ENCODE peak calls at places on chromosomes 3 and 15, in nine cellular contexts. Z, E, L, I, C, D, W, S and U are unnamed samples. For H3K27me3, the result is how much of the 10 kb centered on the place peaks cover.

GRCh38 chr3:141093971-141094401 is 42.8 kb downstream of the SPSB4 start:
- DNase-seq in I (no peak), D (no peak), C (no peak), W (peak), S (no peak), E (no peak), Z (peak), L (no peak), U (no peak)

GRCh38 chr3:187368251-187368733 is at the start of gene RTP4:
- DNase-seq in E (no peak), I (no peak), Z (no peak), L (no peak), D (peak), S (no peak), W (no peak), C (no peak), U (peak)

GRCh38 chr3:111998661-111999641 is at the start of gene TAGLN3:
- DNase-seq in I (peak), D (no peak), E (peak), S (no peak), L (no peak), W (no peak), Z (no peak), C (no peak), U (peak)

GRCh38 chr15:75195766-75196241 is 5.9 kb upstream of the C15orf39 start:
- DNase-seq in L (no peak), D (no peak), I (no peak), Z (no peak), S (no peak), C (no peak), W (peak), E (peak), U (no peak)

GRCh38 chr3:50261505-50261904 is 7.4 kb upstream of the SEMA3B start:
- DNase-seq in Z (no peak), I (no peak), S (no peak), D (no peak), E (no peak), C (no peak), W (no peak), L (no peak), U (no peak)

GRCh38 chr15:56933420-56934210 is 15.2 kb downstream of the TCF12 start:
- DNase-seq in L (no peak), W (no peak), D (no peak), S (no peak), E (no peak), Z (no peak), I (no peak), C (no peak), U (no peak)

GRCh38 chr15:74956648-74957300 is at the start of gene RPP25:
- DNase-seq in Z (peak), C (no peak), E (peak), S (peak), L (peak), W (peak), D (peak), I (peak), U (peak)

GRCh38 chr3:130779031-130779430 is 32.4 kb upstream of the PIK3R4 start:
- DNase-seq in C (no peak), I (no peak), E (no peak), Z (no peak), S (no peak), W (no peak), L (no peak), D (no peak), U (no peak)

GRCh38 chr15:74992619-74993018 is 2.7 kb upstream of the SCAMP5 start:
- DNase-seq in C (no peak), S (no peak), L (no peak), I (no peak), W (no peak), Z (no peak), E (no peak), D (no peak), U (no peak)

GRCh38 chr15:39230205-39230916 is 350.5 kb upstream of the THBS1 start:
- DNase-seq in I (peak), C (no peak), S (no peak), L (no peak), D (no peak), Z (no peak), E (no peak), W (no peak), U (peak)

GRCh38 chr3:156416846-156417581 is 137.9 kb downstream of the SSR3 start:
- DNase-seq in L (no peak), W (no peak), C (no peak), I (no peak), Z (no peak), D (no peak), E (no peak), S (no peak), U (no peak)

GRCh38 chr15:57527382-57528091 is 64.2 kb upstream of the MYZAP start:
- DNase-seq in L (no peak), E (peak), Z (no peak), C (peak), D (peak), W (no peak), I (peak), S (no peak), U (peak)

GRCh38 chr3:187247398-187247797 is 44.1 kb downstream of the MASP1 start:
- DNase-seq in I (no peak), Z (no peak), W (no peak), E (no peak), C (no peak), L (no peak), S (no peak), D (no peak), U (no peak)

GRCh38 chr3:122493296-122493695 is 21.4 kb downstream of the KPNA1 start:
- DNase-seq in S (no peak), E (no peak), Z (no peak), L (no peak), D (no peak), I (no peak), C (no peak), W (no peak), U (peak)

GRCh38 chr3:111695584-111696213 is 100.6 kb upstream of the ZBED2 start:
- DNase-seq in E (no peak), D (no peak), L (no peak), S (no peak), C (peak), I (no peak), Z (no peak), W (no peak), U (peak)

GRCh38 chr15:64023215-64023614 is 23.1 kb downstream of the DAPK2 start:
- DNase-seq in I (no peak), S (no peak), E (no peak), Z (no peak), D (no peak), L (no peak), C (no peak), W (no peak), U (no peak)

GRCh38 chr15:23387791-23388190 is 33.2 kb downstream of the GOLGA8S start:
- DNase-seq in C (no peak), S (no peak), I (no peak), Z (no peak), L (no peak), W (no peak), E (no peak), D (no peak), U (no peak)

GRCh38 chr15:41894791-41895463 is 1.1 kb upstream of the SPTBN5 start:
- DNase-seq in E (no peak), C (no peak), L (peak), W (peak), S (peak), D (peak), I (peak), Z (peak), U (peak)

GRCh38 chr3:127342735-127343134 is 54.9 kb upstream of the PRR20G start:
- DNase-seq in E (peak), W (no peak), C (no peak), Z (no peak), I (peak), S (no peak), D (no peak), L (no peak), U (no peak)

GRCh38 chr3:122298239-122298638 is 26.8 kb upstream of the CSTA start:
- DNase-seq in Z (no peak), C (no peak), S (no peak), D (peak), L (no peak), W (no peak), E (no peak), I (no peak), U (no peak)

GRCh38 chr15:52171386-52171785 is 19.8 kb downstream of the GNB5 start:
- DNase-seq in Z (no peak), W (no peak), L (no peak), E (no peak), D (peak), S (no peak), I (no peak), C (no peak), U (no peak)

GRCh38 chr3:42803800-42804112 is 534 bp downstream of the HIGD1A start:
- DNase-seq in Z (no peak), I (peak), D (peak), C (no peak), S (no peak), W (peak), L (peak), E (peak), U (no peak)

GRCh38 chr15:87753539-87753938 is 503.0 kb downstream of the NTRK3 start:
- DNase-seq in I (peak), E (no peak), L (no peak), S (no peak), Z (no peak), D (no peak), C (no peak), W (no peak), U (no peak)

GRCh38 chr15:67244966-67245478 is 9.4 kb downstream of the AAGAB start:
- DNase-seq in W (no peak), C (no peak), S (no peak), D (no peak), Z (no peak), E (no peak), L (no peak), I (no peak), U (no peak)

GRCh38 chr15:66841953-66842681 is 140.1 kb downstream of the SMAD6 start:
- DNase-seq in W (peak), C (peak), S (peak), Z (peak), D (no peak), E (peak), I (peak), L (peak), U (peak)

GRCh38 chr15:96354731-96355560 is 24.4 kb downstream of the NR2F2 start:
- DNase-seq in I (no peak), W (no peak), E (peak), C (no peak), L (no peak), D (no peak), S (no peak), Z (no peak), U (peak)

GRCh38 chr15:48096813-48097212 is 24.0 kb upstream of the SLC24A5 start:
- DNase-seq in C (peak), D (no peak), L (no peak), E (no peak), W (no peak), Z (no peak), I (no peak), S (no peak), U (peak)

GRCh38 chr3:183513046-183513706 is 42.3 kb downstream of the KLHL6 start:
- DNase-seq in C (no peak), E (no peak), L (no peak), D (peak), Z (no peak), I (no peak), W (no peak), S (no peak), U (no peak)

GRCh38 chr15:85689729-85690128 is 105.0 kb downstream of the KLHL25 start:
- DNase-seq in Z (no peak), W (no peak), L (peak), S (no peak), E (peak), C (peak), D (peak), I (peak), U (no peak)

GRCh38 chr3:29152379-29152778 is 128.5 kb upstream of the RBMS3 start:
- DNase-seq in E (peak), S (no peak), Z (no peak), C (no peak), W (no peak), I (peak), L (no peak), D (no peak), U (no peak)

GRCh38 chr3:56251343-56251945 is 216.8 kb downstream of the ERC2 start:
- DNase-seq in W (no peak), I (peak), D (peak), Z (no peak), C (peak), L (no peak), E (peak), S (no peak), U (peak)

GRCh38 chr3:16067837-16068471 is 106.5 kb upstream of the GALNT15 start:
- DNase-seq in Z (no peak), C (no peak), D (no peak), E (no peak), S (no peak), W (no peak), L (no peak), I (no peak), U (no peak)

GRCh38 chr15:63426552-63426951 is 44.9 kb upstream of the CA12 start:
- DNase-seq in W (no peak), E (no peak), L (no peak), S (no peak), Z (no peak), C (no peak), D (no peak), I (no peak), U (no peak)

GRCh38 chr3:133901083-133901482 is 5.4 kb upstream of the RAB6B start:
- DNase-seq in W (no peak), Z (no peak), L (no peak), I (peak), E (no peak), S (no peak), C (no peak), D (no peak), U (no peak)

GRCh38 chr3:133895208-133896001 is at the start of gene RAB6B:
- DNase-seq in L (peak), Z (peak), S (no peak), W (peak), E (peak), I (peak), C (no peak), D (no peak), U (peak)

GRCh38 chr3:133897547-133897946 is 1.9 kb upstream of the RAB6B start:
- DNase-seq in L (no peak), I (no peak), W (no peak), Z (no peak), D (no peak), E (no peak), C (no peak), S (no peak), U (peak)

GRCh38 chr3:133896002-133896761 is 500 bp upstream of the RAB6B start:
- DNase-seq in W (no peak), C (no peak), D (no peak), Z (no peak), E (peak), S (no peak), L (peak), I (peak), U (peak)

DNA sequence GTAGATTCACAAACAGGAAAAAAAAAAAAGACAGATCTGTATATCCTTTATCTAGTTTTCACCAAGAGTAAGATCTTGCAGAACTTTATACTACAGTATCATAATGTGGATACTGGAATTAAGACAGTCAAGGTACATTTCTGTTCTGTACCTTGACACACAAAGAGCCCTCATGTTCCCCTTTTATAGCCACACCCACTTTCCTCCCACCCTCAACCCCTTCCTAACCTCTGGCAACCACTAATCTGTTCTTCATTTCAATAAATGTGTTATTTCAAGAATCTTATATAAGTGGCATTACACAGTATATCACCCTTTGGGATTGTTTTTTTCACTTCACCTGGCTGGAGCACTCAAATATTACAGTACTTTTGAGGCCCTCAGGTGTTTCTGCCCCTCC is 3.6 kb upstream of the RAB6B start:
- DNase-seq in D (no peak), C (no peak), I (no peak), L (no peak), Z (no peak), S (no peak), W (no peak), E (no peak), U (peak)
- H3K27me3 ChIP-seq in D (under half), C (under half), I (half or more), L (under half), Z (under half), S (under half), W (under half), E (half or more), U (under half)

GRCh38 chr15:101326026-101326315 is 30.9 kb upstream of the SNRPA1 start:
- DNase-seq in C (no peak), D (no peak), W (no peak), Z (no peak), L (no peak), S (no peak), I (no peak), E (no peak), U (no peak)

GRCh38 chr15:101323793-101324505 is 28.9 kb upstream of the SNRPA1 start:
- DNase-seq in D (no peak), W (no peak), Z (no peak), L (no peak), I (no peak), C (no peak), S (peak), E (no peak), U (peak)

GRCh38 chr15:101325263-101326025 is 30.4 kb upstream of the SNRPA1 start:
- DNase-seq in C (no peak), E (no peak), I (peak), W (no peak), D (no peak), L (no peak), S (peak), Z (no peak), U (peak)

GRCh38 chr15:101322849-101323477 is 27.9 kb upstream of the SNRPA1 start:
- DNase-seq in I (peak), W (no peak), D (no peak), L (no peak), E (no peak), C (no peak), Z (no peak), S (peak), U (peak)

DNA sequence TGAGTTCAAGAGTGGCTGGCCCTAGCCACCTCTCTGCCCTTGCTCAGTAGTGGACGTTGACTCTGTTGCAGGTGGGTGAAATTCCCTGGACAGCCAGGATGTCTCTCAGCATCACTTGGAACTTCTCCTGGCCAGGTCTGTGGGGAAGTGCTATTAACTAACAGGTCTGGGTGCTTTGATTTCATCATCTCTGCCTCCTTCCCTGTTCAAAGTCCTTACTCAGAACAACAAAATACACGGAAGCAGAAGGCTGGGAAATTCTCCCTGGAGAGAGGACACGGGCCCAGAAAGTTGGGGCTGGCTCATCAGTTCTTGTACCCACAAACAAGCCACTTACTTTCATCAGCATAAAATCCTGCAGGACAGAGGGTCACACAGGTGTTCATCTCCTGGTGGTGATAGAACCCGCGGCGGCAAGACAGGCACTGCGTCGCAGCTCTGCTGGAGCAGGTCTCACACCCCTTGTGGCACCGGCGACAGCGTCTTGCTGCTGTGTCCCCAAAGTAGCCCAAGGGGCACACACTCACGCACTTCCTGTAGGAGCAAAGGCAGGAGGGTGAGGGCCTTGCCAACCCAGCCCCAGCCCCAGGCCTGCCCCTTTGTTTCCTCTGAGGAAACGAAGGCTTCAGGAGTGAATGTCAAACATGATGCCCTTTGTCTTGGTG is 29.6 kb upstream of the SNRPA1 start:
- DNase-seq in L (no peak), S (peak), D (no peak), I (peak), W (no peak), E (no peak), C (no peak), Z (no peak), U (peak)
- H3K27me3 ChIP-seq in L (under half), S (under half), D (under half), I (under half), W (under half), E (under half), C (under half), Z (under half), U (under half)

DNA sequence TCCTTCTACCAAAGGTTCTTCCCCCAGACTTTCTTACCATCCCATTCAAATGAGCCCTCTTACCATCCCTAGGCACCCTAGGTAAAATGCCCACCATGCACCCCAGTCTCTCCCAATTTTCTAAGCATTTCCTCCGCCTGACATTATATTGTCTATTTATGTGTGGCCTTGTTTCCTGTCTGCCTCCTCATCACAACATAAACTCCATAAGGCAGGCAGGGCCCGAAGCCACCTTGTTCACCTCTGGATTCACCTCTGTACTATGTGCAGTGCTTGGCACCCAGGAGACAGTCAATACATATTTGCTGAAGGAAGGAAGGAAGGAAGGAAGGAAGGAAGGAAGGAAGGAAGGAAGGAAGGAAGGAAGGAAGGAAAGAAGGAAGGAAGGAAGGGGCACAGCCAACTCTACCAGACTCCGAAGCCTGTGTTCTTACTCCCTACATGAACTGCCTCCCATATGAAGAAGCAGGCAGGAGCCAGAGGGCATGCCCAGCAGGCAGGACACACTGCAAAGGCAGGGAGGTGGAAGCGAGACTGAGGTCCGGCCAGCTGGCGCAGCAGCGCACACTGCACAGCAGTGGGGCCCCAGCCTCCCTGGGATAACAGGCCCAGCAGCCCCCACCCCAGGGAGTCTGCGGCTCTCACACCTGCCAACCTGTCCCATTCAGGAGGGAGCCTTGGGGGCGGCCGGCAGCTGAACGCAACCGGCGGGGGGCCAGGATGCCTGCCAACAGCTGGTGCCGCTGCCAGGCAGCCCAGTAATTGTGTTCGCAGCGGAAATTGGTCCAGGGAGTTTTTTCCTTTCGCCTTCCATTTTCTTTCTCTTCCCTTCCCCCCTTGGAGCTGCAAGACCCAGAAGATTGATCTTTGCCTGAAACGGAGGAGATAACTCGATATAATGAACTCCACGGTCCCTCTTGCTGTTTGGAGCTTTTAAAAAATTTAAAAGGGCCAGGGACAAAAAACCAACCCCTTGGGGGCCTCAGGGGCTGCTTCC is 106.0 kb upstream of the LINGO1 start:
- DNase-seq in W (no peak), Z (no peak), S (no peak), L (no peak), I (peak), E (peak), C (no peak), D (no peak), U (peak)
- H3K27me3 ChIP-seq in W (under half), Z (under half), S (under half), L (under half), I (under half), E (half or more), C (under half), D (under half), U (under half)

DNA sequence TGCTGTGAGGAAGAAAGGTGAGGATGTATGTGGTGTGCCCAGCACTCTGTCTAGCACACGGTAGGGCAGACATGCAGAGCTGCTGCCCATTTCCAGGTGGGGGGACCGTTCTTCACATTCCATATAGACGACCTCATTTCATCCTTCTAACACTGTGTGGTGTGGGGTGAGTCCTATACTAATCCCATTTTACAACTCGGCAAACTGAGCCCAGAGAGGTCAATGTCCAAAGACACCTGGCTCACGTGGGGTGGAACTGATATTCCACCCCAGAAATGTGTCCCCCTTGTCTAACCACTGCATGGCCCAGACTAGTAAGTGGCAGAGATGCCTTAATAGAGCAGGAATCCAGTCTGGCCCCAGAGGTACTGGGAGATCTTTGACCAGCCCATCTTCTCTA is 119.2 kb downstream of the FBLN2 start:
- DNase-seq in W (no peak), I (no peak), C (no peak), E (no peak), Z (no peak), D (no peak), L (no peak), S (no peak), U (no peak)
- H3K27me3 ChIP-seq in W (half or more), I (under half), C (under half), E (under half), Z (under half), D (under half), L (under half), S (under half), U (under half)